ENCODE peak calls at places on chromosomes 13 and 19, in eight cellular contexts. B is fibroblast of mammary gland, O is bronchial epithelial cell, Z is cardiac fibroblast, E is testis, M is breast epithelium, Y is heart left ventricle, I is cardiac muscle cell. K is an unnamed sample.

GRCh38 chr19:28494466-28494865 is 718.5 kb downstream of the UQCRFS1 start:
- DNase-seq in B (no peak), O (no peak), Z (no peak), E (no peak), M (no peak), Y (no peak), I (no peak), K (no peak)

GRCh38 chr19:54612428-54612827 is 17.9 kb upstream of the LILRB1 start:
- DNase-seq in B (no peak), O (no peak), Z (no peak), E (no peak), M (no peak), Y (peak), I (no peak), K (no peak)

GRCh38 chr19:31257426-31258130 is 91.7 kb downstream of the TSHZ3 start:
- DNase-seq in B (no peak), O (no peak), Z (no peak), E (no peak), M (no peak), Y (no peak), I (no peak), K (no peak)

GRCh38 chr13:36343766-36344165 is 2.4 kb downstream of the SPART start:
- DNase-seq in B (no peak), O (no peak), Z (no peak), E (peak), M (no peak), Y (no peak), I (no peak), K (no peak)

GRCh38 chr19:5229778-5230165 is 110.8 kb downstream of the PTPRS start:
- DNase-seq in B (no peak), O (no peak), Z (no peak), E (no peak), M (no peak), Y (no peak), I (no peak), K (no peak)

GRCh38 chr19:10895920-10896319 is 24.6 kb downstream of the CARM1 start:
- DNase-seq in B (no peak), O (no peak), Z (no peak), E (no peak), M (no peak), Y (no peak), I (no peak), K (no peak)

GRCh38 chr19:1089891-1090290 is 5.3 kb downstream of the POLR2E start:
- DNase-seq in B (no peak), O (no peak), Z (no peak), E (no peak), M (no peak), Y (no peak), I (no peak), K (no peak)

GRCh38 chr19:45824041-45824471 is 8.9 kb upstream of the RSPH6A start:
- DNase-seq in B (peak), O (peak), Z (no peak), E (no peak), M (peak), Y (no peak), I (no peak), K (no peak)

GRCh38 chr13:73932091-73932490 is 202.1 kb downstream of the KLF12 start:
- DNase-seq in B (no peak), O (peak), Z (no peak), E (no peak), M (no peak), Y (no peak), I (no peak), K (no peak)

GRCh38 chr13:105118577-105118976 is 1416.9 kb downstream of the EFNB2 start:
- DNase-seq in B (no peak), O (no peak), Z (no peak), E (no peak), M (no peak), Y (no peak), I (no peak), K (no peak)
- TF ChIP-seq CTCF in B (no peak), O (no peak), Z (no peak), E (no peak), M (no peak), Y (no peak), I (no peak), K (no peak)

DNA sequence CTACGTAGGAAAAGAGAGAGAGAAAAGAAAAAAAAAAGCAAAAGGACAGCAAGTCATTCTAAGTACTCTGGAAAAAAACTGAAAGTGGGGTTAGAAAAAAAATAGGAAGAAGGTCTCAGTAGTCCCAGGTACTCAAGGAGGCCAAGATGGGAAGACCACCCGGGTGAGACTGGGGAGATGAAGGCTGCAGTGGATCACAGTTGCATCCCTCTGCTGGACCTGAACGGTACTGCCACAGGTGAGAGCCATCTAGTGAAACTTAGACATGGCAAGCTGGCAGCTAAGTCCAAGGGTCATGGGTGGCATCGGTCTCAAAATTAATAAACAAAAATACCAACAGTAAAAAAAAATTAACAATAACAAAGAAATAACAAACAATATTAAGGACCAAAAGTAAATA is 41.0 kb upstream of the ZNF91 start:
- DNase-seq in B (no peak), O (no peak), Z (no peak), E (no peak), M (no peak), Y (no peak), I (no peak), K (no peak)
- TF ChIP-seq CTCF in B (peak), O (peak), Z (peak), E (peak), M (no peak), Y (no peak), I (peak), K (peak)

GRCh38 chr19:3908266-3909054 is 24.4 kb upstream of the NMRK2 start:
- DNase-seq in B (no peak), O (no peak), Z (no peak), E (no peak), M (no peak), Y (no peak), I (no peak), K (no peak)
- TF ChIP-seq CTCF in B (no peak), O (no peak), Z (no peak), E (no peak), M (no peak), Y (no peak), I (no peak), K (no peak)

DNA sequence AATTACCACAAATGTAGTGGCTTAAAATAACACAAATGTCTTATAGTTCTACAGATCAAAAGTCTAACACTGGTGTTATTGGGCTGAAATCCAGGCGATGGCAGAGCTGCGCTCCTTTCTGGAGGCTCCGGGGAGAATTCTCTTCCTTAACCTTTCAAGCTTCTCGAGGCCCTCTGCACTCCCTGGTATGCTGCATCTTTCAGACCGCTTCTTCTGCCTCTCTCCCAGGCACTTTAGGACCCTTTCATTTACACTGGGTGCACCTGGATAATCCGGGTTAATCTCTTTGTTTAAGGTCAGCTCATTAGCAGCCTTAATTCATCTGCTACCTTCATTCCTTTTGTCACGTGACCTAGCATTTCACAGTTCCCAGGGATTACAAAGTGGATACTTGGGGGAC is 211.3 kb upstream of the RFC3 start:
- DNase-seq in B (no peak), O (no peak), Z (peak), E (no peak), M (no peak), Y (no peak), I (peak), K (no peak)
- TF ChIP-seq CTCF in B (no peak), O (no peak), Z (no peak), E (no peak), M (no peak), Y (no peak), I (peak), K (peak)

GRCh38 chr19:37963190-37963947 is 56.4 kb downstream of the SIPA1L3 start:
- DNase-seq in B (peak), O (no peak), Z (peak), E (no peak), M (no peak), Y (no peak), I (peak), K (no peak)
- TF ChIP-seq CTCF in B (no peak), O (no peak), Z (no peak), E (no peak), M (no peak), Y (no peak), I (no peak), K (no peak)

K was measured in type B pancreatic cell.